ENCODE peak calls at places on chromosomes 5 and 9, in four cellular contexts. One of them, this sample, is unnamed.

GRCh38 chr5:62082370-62082778 is 223.6 kb upstream of the KIF2A start:
- DNase-seq in sigmoid colon: no peak
- DNase-seq in A549: no peak
- DNase-seq in transverse colon: no peak
- DNase-seq in this sample: no peak

GRCh38 chr9:73847536-73847935 is 649.6 kb upstream of the RORB start:
- DNase-seq in sigmoid colon: no peak
- DNase-seq in A549: no peak
- DNase-seq in transverse colon: no peak
- DNase-seq in this sample: no peak

GRCh38 chr5:113293613-113294340 is 141.0 kb downstream of the TSSK1B start:
- DNase-seq in sigmoid colon: no peak
- DNase-seq in A549: no peak
- DNase-seq in transverse colon: no peak
- DNase-seq in this sample: no peak

GRCh38 chr9:16888594-16888993 is 18.1 kb upstream of the BNC2 start:
- DNase-seq in sigmoid colon: no peak
- DNase-seq in A549: no peak
- DNase-seq in transverse colon: no peak
- DNase-seq in this sample: no peak

GRCh38 chr5:159947708-159948358 is 31.6 kb downstream of the ADRA1B start:
- DNase-seq in sigmoid colon: no peak
- DNase-seq in A549: no peak
- DNase-seq in transverse colon: no peak
- DNase-seq in this sample: no peak

GRCh38 chr9:110443878-110444245 is 106.2 kb upstream of the TXNDC8 start:
- DNase-seq in sigmoid colon: no peak
- DNase-seq in A549: no peak
- DNase-seq in transverse colon: no peak
- DNase-seq in this sample: no peak

GRCh38 chr5:144209421-144209820 is 38.7 kb downstream of the KCTD16 start:
- DNase-seq in sigmoid colon: no peak
- DNase-seq in A549: no peak
- DNase-seq in transverse colon: no peak
- DNase-seq in this sample: no peak

GRCh38 chr5:141777711-141778110 is 95.7 kb upstream of the ARAP3 start:
- DNase-seq in sigmoid colon: no peak
- DNase-seq in A549: no peak
- DNase-seq in transverse colon: no peak
- DNase-seq in this sample: no peak

GRCh38 chr9:127910613-127911205 is 6.1 kb downstream of the ST6GALNAC4 start:
- DNase-seq in sigmoid colon: no peak
- DNase-seq in A549: no peak
- DNase-seq in transverse colon: peak; percentile 47
- DNase-seq in this sample: no peak

GRCh38 chr9:34392511-34392910 is 15.8 kb upstream of the MYORG start:
- DNase-seq in sigmoid colon: no peak
- DNase-seq in A549: no peak
- DNase-seq in transverse colon: no peak
- DNase-seq in this sample: no peak

GRCh38 chr9:125589287-125589686 is 117.7 kb downstream of the MAPKAP1 start:
- DNase-seq in sigmoid colon: no peak
- DNase-seq in A549: no peak
- DNase-seq in transverse colon: no peak
- DNase-seq in this sample: no peak

GRCh38 chr5:135139397-135140134 is 105.5 kb upstream of the PITX1 start:
- DNase-seq in sigmoid colon: peak; percentile 73
- DNase-seq in A549: peak; percentile 92
- DNase-seq in transverse colon: peak; percentile 42
- DNase-seq in this sample: peak; percentile 37

DNA sequence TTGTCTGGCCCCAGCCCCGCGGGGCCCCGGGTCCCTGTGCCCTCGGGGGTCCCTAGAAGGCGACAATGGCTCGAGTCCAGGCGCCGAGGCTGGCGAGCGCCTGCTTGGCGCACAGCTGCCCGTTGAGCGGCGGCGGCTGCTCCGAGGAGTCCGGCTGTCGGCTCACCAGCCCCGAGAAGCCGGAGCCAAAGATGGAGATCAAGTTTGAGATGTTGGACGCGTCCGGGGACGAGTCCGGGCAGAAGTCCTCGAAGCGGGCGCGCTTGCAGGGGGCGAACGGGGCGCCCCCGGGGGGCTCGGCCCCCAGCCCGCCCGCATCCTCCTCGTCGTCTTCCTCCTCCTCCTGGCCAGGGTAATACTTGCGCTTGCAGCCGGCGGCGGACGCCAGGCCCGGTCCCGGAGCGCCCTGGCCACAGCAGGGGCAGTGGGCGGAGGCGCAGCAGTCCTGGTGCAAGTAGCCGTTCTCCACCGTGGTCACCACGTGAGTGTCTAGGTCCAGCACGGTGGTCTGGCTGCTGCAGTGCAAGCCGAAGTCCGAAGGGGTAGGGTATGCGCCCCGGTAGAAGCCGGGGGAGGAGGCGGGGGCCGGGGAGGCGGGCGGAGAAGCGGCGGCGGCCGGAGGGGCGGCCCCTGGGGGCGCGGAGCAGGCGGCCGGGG is 1.1 kb downstream of the IER5L start:
- DNase-seq in sigmoid colon: peak; percentile 77
- DNase-seq in A549: no peak
- DNase-seq in transverse colon: no peak
- DNase-seq in this sample: peak; percentile 90
- TF ChIP-seq EP300 in sigmoid colon: no peak
- TF ChIP-seq EP300 in A549: no peak
- TF ChIP-seq EP300 in transverse colon: no peak
- TF ChIP-seq EP300 in this sample: no peak

DNA sequence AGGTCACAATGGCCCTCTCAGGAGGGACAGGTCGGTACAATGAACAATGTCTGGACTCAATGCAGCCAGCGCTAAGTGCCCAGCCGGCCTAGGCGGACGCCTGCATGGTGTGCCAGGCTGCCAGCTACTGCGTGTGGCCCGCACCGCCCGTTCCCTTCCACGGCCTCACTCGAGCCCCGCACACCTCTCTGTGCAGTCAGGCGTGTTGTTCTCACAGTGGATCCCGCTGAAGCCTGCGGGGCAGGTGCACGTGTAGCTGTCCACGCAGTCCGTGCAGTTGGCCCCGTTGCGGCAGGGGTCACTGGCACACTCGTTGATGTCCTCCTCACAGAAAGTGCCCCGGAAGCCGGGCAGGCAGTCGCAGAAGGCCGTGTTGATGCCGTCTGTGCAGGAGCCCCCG is 26.7 kb upstream of the SEC16A start:
- DNase-seq in sigmoid colon: no peak
- DNase-seq in A549: no peak
- DNase-seq in transverse colon: no peak
- DNase-seq in this sample: peak; percentile 80
- TF ChIP-seq CTCF in sigmoid colon: no peak
- TF ChIP-seq CTCF in A549: no peak
- TF ChIP-seq CTCF in transverse colon: no peak
- TF ChIP-seq CTCF in this sample: no peak

DNA sequence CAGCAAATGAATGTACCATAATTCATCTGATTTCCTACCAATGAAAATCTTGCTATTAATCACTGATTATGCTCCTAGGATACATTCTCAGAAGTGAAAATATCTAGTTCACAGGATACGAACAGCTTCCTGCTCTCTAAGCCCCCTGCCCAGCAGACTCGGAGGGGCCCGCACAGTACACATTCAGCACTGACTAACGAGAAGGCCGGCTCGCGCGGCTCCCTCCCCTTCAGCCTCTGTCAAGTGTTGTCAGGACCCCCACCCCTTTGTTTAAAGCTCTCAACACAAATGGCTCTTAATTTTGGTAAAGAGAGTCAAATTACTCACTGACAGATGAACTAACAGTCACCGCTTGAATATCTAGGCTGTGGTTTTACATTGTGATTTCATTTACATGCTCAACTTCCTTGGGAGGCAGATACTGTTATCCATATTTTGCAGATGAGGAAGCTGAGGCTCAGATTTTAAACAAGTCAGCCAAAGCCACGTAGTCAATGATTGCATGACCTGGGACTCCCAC is 82.1 kb downstream of the PRRT1B start:
- DNase-seq in sigmoid colon: no peak
- DNase-seq in A549: no peak
- DNase-seq in transverse colon: no peak
- DNase-seq in this sample: no peak
- H3K4me1 ChIP-seq in sigmoid colon: no peaks in the 10 kb centered on the region
- H3K4me1 ChIP-seq in A549: no peaks in the 10 kb centered on the region
- H3K4me1 ChIP-seq in transverse colon: peaks cover 3% of the 10 kb centered on the region
- H3K4me1 ChIP-seq in this sample: peaks cover 21% of the 10 kb centered on the region

DNA sequence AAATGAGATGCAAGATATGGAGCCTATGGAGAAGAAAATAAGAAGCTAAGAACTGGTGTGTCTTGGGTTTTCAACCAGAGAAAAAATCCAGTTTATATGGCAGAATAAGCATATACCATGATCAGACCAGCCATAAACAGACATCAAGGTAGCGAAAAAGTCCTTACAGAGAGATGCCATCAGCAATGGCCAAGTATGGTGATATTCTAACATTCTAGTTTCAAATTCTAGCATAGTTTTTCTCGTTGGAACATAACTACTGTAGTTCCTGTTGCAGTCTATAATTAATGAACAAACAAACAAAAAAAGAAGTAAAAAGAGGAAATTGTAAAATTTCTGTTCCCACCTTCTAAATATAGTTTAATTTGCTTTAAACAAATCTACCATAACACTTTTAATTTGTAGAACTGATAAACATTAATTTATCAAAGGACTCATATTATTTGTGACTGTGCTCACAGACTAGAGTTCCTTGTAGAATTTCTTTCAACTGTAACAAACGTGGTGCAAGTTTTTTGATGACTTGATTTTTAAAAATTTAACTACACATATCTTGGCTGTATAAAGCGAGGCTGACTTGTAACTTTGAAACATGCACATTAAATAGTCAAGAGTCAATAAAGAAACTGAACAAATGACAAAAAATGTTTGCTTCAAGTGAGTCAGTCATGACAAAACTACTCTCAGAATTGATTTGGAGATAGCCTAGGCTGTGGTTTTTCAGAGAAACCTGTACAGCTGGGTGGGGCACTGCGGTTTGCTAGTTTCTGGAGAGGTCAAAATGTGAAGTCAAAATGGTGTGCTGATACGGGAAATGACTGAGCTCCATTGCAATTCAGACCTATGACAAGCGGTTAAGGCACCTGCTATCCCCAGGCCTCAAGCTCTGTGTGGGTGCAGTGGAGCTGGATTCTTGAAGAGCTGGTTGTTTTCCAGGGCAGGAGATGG is 10.1 kb upstream of the CD180 start:
- DNase-seq in sigmoid colon: peak; percentile 19
- DNase-seq in A549: peak; percentile 63
- DNase-seq in transverse colon: peak; percentile 78
- DNase-seq in this sample: no peak
- TF ChIP-seq EP300 in sigmoid colon: no peak
- TF ChIP-seq EP300 in A549: peak; percentile 43
- TF ChIP-seq EP300 in transverse colon: no peak
- TF ChIP-seq EP300 in this sample: no peak

GRCh38 chr5:41637424-41637823 is 127.0 kb upstream of the PLCXD3 start:
- DNase-seq in sigmoid colon: no peak
- DNase-seq in A549: no peak
- DNase-seq in transverse colon: no peak
- DNase-seq in this sample: no peak

GRCh38 chr5:41638685-41639084 is 128.3 kb upstream of the PLCXD3 start:
- DNase-seq in sigmoid colon: no peak
- DNase-seq in A549: no peak
- DNase-seq in transverse colon: no peak
- DNase-seq in this sample: no peak

GRCh38 chr5:41641621-41642020 is 131.2 kb upstream of the PLCXD3 start:
- DNase-seq in sigmoid colon: no peak
- DNase-seq in A549: no peak
- DNase-seq in transverse colon: no peak
- DNase-seq in this sample: no peak

GRCh38 chr5:41637869-41638268 is 127.5 kb upstream of the PLCXD3 start:
- DNase-seq in sigmoid colon: no peak
- DNase-seq in A549: no peak
- DNase-seq in transverse colon: no peak
- DNase-seq in this sample: no peak

GRCh38 chr5:41636605-41637004 is 126.2 kb upstream of the PLCXD3 start:
- DNase-seq in sigmoid colon: no peak
- DNase-seq in A549: peak; percentile 3
- DNase-seq in transverse colon: no peak
- DNase-seq in this sample: no peak
- TF ChIP-seq CTCF in sigmoid colon: no peak
- TF ChIP-seq CTCF in A549: no peak
- TF ChIP-seq CTCF in transverse colon: no peak
- TF ChIP-seq CTCF in this sample: no peak

GRCh38 chr5:14258840-14259239 is 115.7 kb downstream of the TRIO start:
- DNase-seq in sigmoid colon: no peak
- DNase-seq in A549: no peak
- DNase-seq in transverse colon: no peak
- DNase-seq in this sample: no peak
- H3K4me1 ChIP-seq in sigmoid colon: no peaks in the 10 kb centered on the region
- H3K4me1 ChIP-seq in A549: peaks cover 36% of the 10 kb centered on the region
- H3K4me1 ChIP-seq in transverse colon: peaks cover 21% of the 10 kb centered on the region
- H3K4me1 ChIP-seq in this sample: peaks cover 14% of the 10 kb centered on the region

GRCh38 chr5:139699352-139699751 is 51.2 kb downstream of the CXXC5 start:
- DNase-seq in sigmoid colon: peak; percentile 59
- DNase-seq in A549: no peak
- DNase-seq in transverse colon: no peak
- DNase-seq in this sample: no peak

GRCh38 chr5:139696894-139697658 is 48.9 kb downstream of the CXXC5 start:
- DNase-seq in sigmoid colon: peak; percentile 91
- DNase-seq in A549: no peak
- DNase-seq in transverse colon: peak; percentile 59
- DNase-seq in this sample: peak; percentile 58

GRCh38 chr5:139696167-139696893 is 48.2 kb downstream of the CXXC5 start:
- DNase-seq in sigmoid colon: peak; percentile 63
- DNase-seq in A549: no peak
- DNase-seq in transverse colon: no peak
- DNase-seq in this sample: no peak

GRCh38 chr5:139700711-139701693 is 52.9 kb downstream of the CXXC5 start:
- DNase-seq in sigmoid colon: peak; percentile 64
- DNase-seq in A549: no peak
- DNase-seq in transverse colon: peak; percentile 44
- DNase-seq in this sample: no peak

GRCh38 chr5:139698461-139699146 is 50.5 kb downstream of the CXXC5 start:
- DNase-seq in sigmoid colon: peak; percentile 90
- DNase-seq in A549: no peak
- DNase-seq in transverse colon: peak; percentile 78
- DNase-seq in this sample: no peak
- TF ChIP-seq EP300 in sigmoid colon: no peak
- TF ChIP-seq EP300 in A549: no peak
- TF ChIP-seq EP300 in transverse colon: no peak
- TF ChIP-seq EP300 in this sample: no peak